ENCODE peak calls at places on chromosomes 5 and 9, in nine cellular contexts. Y, L, J, T, M, Q, U, F and X are unnamed samples.

GRCh38 chr9:1005043-1005667 is 28.7 kb downstream of the DMRT3 start:
- DNase-seq in Y (no peak), L (no peak), J (peak), T (no peak), M (no peak), Q (peak), U (peak), F (no peak), X (no peak)

GRCh38 chr5:108788142-108788541 is 40.4 kb downstream of the FER start:
- DNase-seq in Y (peak), L (peak), J (no peak), T (no peak), M (peak), Q (no peak), U (no peak), F (no peak), X (no peak)

GRCh38 chr9:97243606-97244005 is 63.9 kb upstream of the CCDC180 start:
- DNase-seq in Y (no peak), L (no peak), J (no peak), T (no peak), M (no peak), Q (no peak), U (no peak), F (no peak), X (no peak)

GRCh38 chr5:2265341-2265740 is 382.6 kb upstream of the IRX4 start:
- DNase-seq in Y (peak), L (no peak), J (no peak), T (no peak), M (no peak), Q (no peak), U (no peak), F (no peak), X (no peak)

GRCh38 chr5:150442699-150443080 is 6.8 kb downstream of the RPS14 start:
- DNase-seq in Y (no peak), L (no peak), J (no peak), T (no peak), M (no peak), Q (no peak), U (no peak), F (no peak), X (no peak)

GRCh38 chr9:80842976-80843506 is 846.3 kb downstream of the TLE1 start:
- DNase-seq in Y (no peak), L (no peak), J (no peak), T (no peak), M (no peak), Q (no peak), U (no peak), F (no peak), X (no peak)

GRCh38 chr9:4196376-4196775 is 103.5 kb downstream of the GLIS3 start:
- DNase-seq in Y (no peak), L (no peak), J (peak), T (no peak), M (no peak), Q (peak), U (no peak), F (no peak), X (no peak)

GRCh38 chr9:35954942-35955546 is 2.9 kb downstream of the OR2S2 start:
- DNase-seq in Y (no peak), L (peak), J (peak), T (peak), M (no peak), Q (peak), U (peak), F (no peak), X (no peak)

GRCh38 chr9:131012023-131012334 is 3.0 kb downstream of the LAMC3 start:
- DNase-seq in Y (no peak), L (no peak), J (no peak), T (no peak), M (no peak), Q (no peak), U (peak), F (no peak), X (no peak)